ENCODE peak calls at places on chromosomes 13 and 19, in six cellular contexts. One of them, this sample, is unnamed. For H3K4me1 and H3K9me3, the result is how much of the 10 kb centered on the place peaks cover.

GRCh38 chr13:21443171-21443570 is 15.9 kb downstream of the ZDHHC20 start:
- DNase-seq in effector memory CD4-positive, alpha-beta T cell: no peak
- DNase-seq in upper lobe of right lung: no peak
- DNase-seq in CD4-positive, CD25-positive, alpha-beta regulatory T cell: no peak
- DNase-seq in left ventricle myocardium inferior: no peak
- DNase-seq in uterus: no peak
- DNase-seq in this sample: no peak

GRCh38 chr19:49866933-49867782 is at the start of gene PNKP:
- DNase-seq in upper lobe of right lung: peak
- DNase-seq in left ventricle myocardium inferior: peak
- DNase-seq in CD4-positive, CD25-positive, alpha-beta regulatory T cell: peak
- DNase-seq in effector memory CD4-positive, alpha-beta T cell: peak
- DNase-seq in uterus: peak
- DNase-seq in this sample: peak

GRCh38 chr19:24166055-24166454 is 79.1 kb downstream of the ZNF254 start:
- DNase-seq in CD4-positive, CD25-positive, alpha-beta regulatory T cell: no peak
- DNase-seq in left ventricle myocardium inferior: no peak
- DNase-seq in upper lobe of right lung: no peak
- DNase-seq in uterus: no peak
- DNase-seq in effector memory CD4-positive, alpha-beta T cell: no peak
- DNase-seq in this sample: no peak

GRCh38 chr13:49303533-49304252 is 56.0 kb downstream of the CDADC1 start:
- DNase-seq in effector memory CD4-positive, alpha-beta T cell: no peak
- DNase-seq in uterus: no peak
- DNase-seq in left ventricle myocardium inferior: no peak
- DNase-seq in upper lobe of right lung: no peak
- DNase-seq in CD4-positive, CD25-positive, alpha-beta regulatory T cell: no peak
- DNase-seq in this sample: peak

GRCh38 chr19:4748589-4748988 is 24.9 kb upstream of the DPP9 start:
- DNase-seq in uterus: no peak
- DNase-seq in CD4-positive, CD25-positive, alpha-beta regulatory T cell: no peak
- DNase-seq in upper lobe of right lung: no peak
- DNase-seq in effector memory CD4-positive, alpha-beta T cell: no peak
- DNase-seq in left ventricle myocardium inferior: no peak
- DNase-seq in this sample: no peak

GRCh38 chr13:27379126-27379525 is 45.3 kb upstream of the GTF3A start:
- DNase-seq in upper lobe of right lung: no peak
- DNase-seq in effector memory CD4-positive, alpha-beta T cell: no peak
- DNase-seq in left ventricle myocardium inferior: no peak
- DNase-seq in uterus: no peak
- DNase-seq in CD4-positive, CD25-positive, alpha-beta regulatory T cell: no peak
- DNase-seq in this sample: no peak

GRCh38 chr19:47097396-47098217 is 16.0 kb downstream of the ZC3H4 start:
- DNase-seq in left ventricle myocardium inferior: peak
- DNase-seq in upper lobe of right lung: no peak
- DNase-seq in effector memory CD4-positive, alpha-beta T cell: no peak
- DNase-seq in uterus: no peak
- DNase-seq in CD4-positive, CD25-positive, alpha-beta regulatory T cell: no peak
- DNase-seq in this sample: peak

GRCh38 chr13:24254151-24254810 is 55.1 kb upstream of the C1QTNF9 start:
- DNase-seq in uterus: no peak
- DNase-seq in left ventricle myocardium inferior: no peak
- DNase-seq in upper lobe of right lung: peak
- DNase-seq in effector memory CD4-positive, alpha-beta T cell: peak
- DNase-seq in CD4-positive, CD25-positive, alpha-beta regulatory T cell: peak
- DNase-seq in this sample: no peak

GRCh38 chr13:77918391-77919261 is at the start of gene EDNRB:
- DNase-seq in effector memory CD4-positive, alpha-beta T cell: no peak
- DNase-seq in CD4-positive, CD25-positive, alpha-beta regulatory T cell: no peak
- DNase-seq in upper lobe of right lung: peak
- DNase-seq in uterus: peak
- DNase-seq in left ventricle myocardium inferior: peak
- DNase-seq in this sample: peak

GRCh38 chr13:31092631-31093030 is 69.1 kb downstream of the HSPH1 start:
- DNase-seq in uterus: no peak
- DNase-seq in upper lobe of right lung: no peak
- DNase-seq in CD4-positive, CD25-positive, alpha-beta regulatory T cell: no peak
- DNase-seq in effector memory CD4-positive, alpha-beta T cell: no peak
- DNase-seq in left ventricle myocardium inferior: no peak
- DNase-seq in this sample: no peak

GRCh38 chr19:58227964-58228583 is 640 bp upstream of the ZNF544 start:
- DNase-seq in left ventricle myocardium inferior: no peak
- DNase-seq in CD4-positive, CD25-positive, alpha-beta regulatory T cell: no peak
- DNase-seq in uterus: no peak
- DNase-seq in effector memory CD4-positive, alpha-beta T cell: no peak
- DNase-seq in upper lobe of right lung: no peak
- DNase-seq in this sample: no peak

GRCh38 chr13:62706035-62706434 is 1290.4 kb upstream of the PCDH20 start:
- DNase-seq in upper lobe of right lung: no peak
- DNase-seq in CD4-positive, CD25-positive, alpha-beta regulatory T cell: no peak
- DNase-seq in uterus: no peak
- DNase-seq in effector memory CD4-positive, alpha-beta T cell: no peak
- DNase-seq in left ventricle myocardium inferior: no peak
- DNase-seq in this sample: no peak

GRCh38 chr19:27754700-27755099 is 1458.3 kb downstream of the UQCRFS1 start:
- DNase-seq in uterus: no peak
- DNase-seq in left ventricle myocardium inferior: no peak
- DNase-seq in effector memory CD4-positive, alpha-beta T cell: no peak
- DNase-seq in CD4-positive, CD25-positive, alpha-beta regulatory T cell: no peak
- DNase-seq in upper lobe of right lung: no peak
- DNase-seq in this sample: no peak

GRCh38 chr13:19810996-19811881 is 28.5 kb upstream of the PSPC1 start:
- DNase-seq in uterus: no peak
- DNase-seq in effector memory CD4-positive, alpha-beta T cell: no peak
- DNase-seq in left ventricle myocardium inferior: no peak
- DNase-seq in upper lobe of right lung: peak
- DNase-seq in CD4-positive, CD25-positive, alpha-beta regulatory T cell: no peak
- DNase-seq in this sample: peak

GRCh38 chr19:54653181-54653809 is 9.5 kb upstream of the LILRB4 start:
- DNase-seq in uterus: no peak
- DNase-seq in effector memory CD4-positive, alpha-beta T cell: no peak
- DNase-seq in left ventricle myocardium inferior: no peak
- DNase-seq in upper lobe of right lung: no peak
- DNase-seq in CD4-positive, CD25-positive, alpha-beta regulatory T cell: no peak
- DNase-seq in this sample: no peak

GRCh38 chr13:54573186-54573585 is 1544.6 kb downstream of the OLFM4 start:
- DNase-seq in CD4-positive, CD25-positive, alpha-beta regulatory T cell: no peak
- DNase-seq in uterus: no peak
- DNase-seq in effector memory CD4-positive, alpha-beta T cell: no peak
- DNase-seq in upper lobe of right lung: no peak
- DNase-seq in left ventricle myocardium inferior: no peak
- DNase-seq in this sample: no peak

GRCh38 chr13:38872693-38873092 is 117.9 kb downstream of the STOML3 start:
- DNase-seq in CD4-positive, CD25-positive, alpha-beta regulatory T cell: no peak
- DNase-seq in upper lobe of right lung: no peak
- DNase-seq in effector memory CD4-positive, alpha-beta T cell: no peak
- DNase-seq in left ventricle myocardium inferior: no peak
- DNase-seq in uterus: peak
- DNase-seq in this sample: no peak

GRCh38 chr19:3969435-3970312 is 1.2 kb downstream of the DAPK3 start:
- DNase-seq in CD4-positive, CD25-positive, alpha-beta regulatory T cell: no peak
- DNase-seq in uterus: peak
- DNase-seq in upper lobe of right lung: no peak
- DNase-seq in left ventricle myocardium inferior: no peak
- DNase-seq in effector memory CD4-positive, alpha-beta T cell: no peak
- DNase-seq in this sample: no peak

GRCh38 chr19:38977445-38978314 is 2.1 kb upstream of the FBXO17 start:
- DNase-seq in CD4-positive, CD25-positive, alpha-beta regulatory T cell: no peak
- DNase-seq in upper lobe of right lung: no peak
- DNase-seq in effector memory CD4-positive, alpha-beta T cell: no peak
- DNase-seq in uterus: no peak
- DNase-seq in left ventricle myocardium inferior: no peak
- DNase-seq in this sample: no peak

GRCh38 chr13:21399741-21400140 is 59.4 kb downstream of the ZDHHC20 start:
- DNase-seq in uterus: no peak
- DNase-seq in effector memory CD4-positive, alpha-beta T cell: no peak
- DNase-seq in upper lobe of right lung: no peak
- DNase-seq in CD4-positive, CD25-positive, alpha-beta regulatory T cell: no peak
- DNase-seq in left ventricle myocardium inferior: no peak
- DNase-seq in this sample: no peak

GRCh38 chr19:33763661-33764343 is 32.9 kb upstream of the KCTD15 start:
- DNase-seq in upper lobe of right lung: no peak
- DNase-seq in CD4-positive, CD25-positive, alpha-beta regulatory T cell: no peak
- DNase-seq in uterus: no peak
- DNase-seq in effector memory CD4-positive, alpha-beta T cell: no peak
- DNase-seq in left ventricle myocardium inferior: peak
- DNase-seq in this sample: peak

DNA sequence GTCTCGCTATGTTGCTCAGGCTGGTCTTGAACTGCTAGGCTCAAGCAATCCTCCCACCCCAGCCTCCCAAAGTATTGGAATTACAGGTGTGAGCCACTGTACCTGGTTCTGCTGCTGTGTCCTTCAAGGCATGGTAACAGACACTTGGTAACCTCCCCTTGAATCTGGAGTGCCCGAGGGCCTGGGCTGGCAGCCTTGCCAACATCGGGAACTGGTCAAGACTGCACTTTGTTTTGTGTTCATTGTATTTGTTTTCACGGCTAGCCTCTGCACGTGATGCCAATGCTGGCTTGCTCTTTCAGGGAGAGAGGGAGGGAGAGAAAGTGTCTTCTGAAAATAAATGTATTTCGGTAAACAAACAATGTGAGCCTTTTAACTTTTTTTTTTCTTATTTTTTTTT is 12.0 kb downstream of the CERS4 start:
- DNase-seq in uterus: no peak
- DNase-seq in effector memory CD4-positive, alpha-beta T cell: no peak
- DNase-seq in CD4-positive, CD25-positive, alpha-beta regulatory T cell: no peak
- DNase-seq in left ventricle myocardium inferior: no peak
- DNase-seq in upper lobe of right lung: peak
- DNase-seq in this sample: no peak
- H3K27ac ChIP-seq in uterus: no peak
- H3K27ac ChIP-seq in effector memory CD4-positive, alpha-beta T cell: no peak
- H3K27ac ChIP-seq in CD4-positive, CD25-positive, alpha-beta regulatory T cell: no peak
- H3K27ac ChIP-seq in left ventricle myocardium inferior: no peak
- H3K27ac ChIP-seq in upper lobe of right lung: no peak
- H3K27ac ChIP-seq in this sample: no peak

GRCh38 chr19:41936961-41937360 is 8.7 kb upstream of the ERFL start:
- DNase-seq in CD4-positive, CD25-positive, alpha-beta regulatory T cell: no peak
- DNase-seq in upper lobe of right lung: no peak
- DNase-seq in uterus: no peak
- DNase-seq in left ventricle myocardium inferior: no peak
- DNase-seq in effector memory CD4-positive, alpha-beta T cell: no peak
- DNase-seq in this sample: peak

GRCh38 chr19:41934849-41935374 is 6.7 kb upstream of the ERFL start:
- DNase-seq in upper lobe of right lung: peak
- DNase-seq in effector memory CD4-positive, alpha-beta T cell: peak
- DNase-seq in CD4-positive, CD25-positive, alpha-beta regulatory T cell: peak
- DNase-seq in left ventricle myocardium inferior: peak
- DNase-seq in uterus: peak
- DNase-seq in this sample: peak

GRCh38 chr19:41937525-41937924 is 9.3 kb upstream of the ERFL start:
- DNase-seq in uterus: no peak
- DNase-seq in CD4-positive, CD25-positive, alpha-beta regulatory T cell: no peak
- DNase-seq in upper lobe of right lung: no peak
- DNase-seq in effector memory CD4-positive, alpha-beta T cell: no peak
- DNase-seq in left ventricle myocardium inferior: no peak
- DNase-seq in this sample: peak

GRCh38 chr19:41936416-41936850 is 8.2 kb upstream of the ERFL start:
- DNase-seq in uterus: no peak
- DNase-seq in upper lobe of right lung: no peak
- DNase-seq in CD4-positive, CD25-positive, alpha-beta regulatory T cell: no peak
- DNase-seq in left ventricle myocardium inferior: no peak
- DNase-seq in effector memory CD4-positive, alpha-beta T cell: no peak
- DNase-seq in this sample: no peak

GRCh38 chr19:41935781-41936415 is 7.6 kb upstream of the ERFL start:
- DNase-seq in left ventricle myocardium inferior: no peak
- DNase-seq in upper lobe of right lung: no peak
- DNase-seq in effector memory CD4-positive, alpha-beta T cell: no peak
- DNase-seq in uterus: no peak
- DNase-seq in CD4-positive, CD25-positive, alpha-beta regulatory T cell: no peak
- DNase-seq in this sample: peak
- H3K4me1 ChIP-seq in left ventricle myocardium inferior: under half
- H3K4me1 ChIP-seq in upper lobe of right lung: under half
- H3K4me1 ChIP-seq in effector memory CD4-positive, alpha-beta T cell: under half
- H3K4me1 ChIP-seq in uterus: under half
- H3K4me1 ChIP-seq in CD4-positive, CD25-positive, alpha-beta regulatory T cell: under half
- H3K4me1 ChIP-seq in this sample: under half

DNA sequence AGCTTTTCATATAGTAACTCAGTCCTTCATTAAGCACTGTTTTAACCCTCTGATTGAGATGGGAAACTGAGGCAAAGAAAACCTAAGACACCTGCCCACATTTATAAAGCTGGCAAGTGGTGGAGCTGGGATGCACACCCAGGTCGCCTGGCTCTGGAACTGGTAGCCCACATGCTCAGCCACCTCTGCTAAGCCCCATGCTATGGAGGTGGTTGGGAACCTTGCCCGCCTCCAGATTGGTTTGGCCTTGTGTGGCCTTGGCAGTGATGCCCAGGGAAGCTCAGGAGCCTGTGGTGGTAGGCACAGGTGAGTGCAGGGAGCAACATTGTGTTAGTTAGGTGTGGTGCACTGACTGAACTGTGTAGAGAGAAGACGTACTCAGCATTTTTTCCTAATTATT is 370.2 kb downstream of the MTUS2 start:
- DNase-seq in effector memory CD4-positive, alpha-beta T cell: no peak
- DNase-seq in upper lobe of right lung: no peak
- DNase-seq in CD4-positive, CD25-positive, alpha-beta regulatory T cell: no peak
- DNase-seq in left ventricle myocardium inferior: no peak
- DNase-seq in uterus: no peak
- DNase-seq in this sample: peak
- H3K9me3 ChIP-seq in effector memory CD4-positive, alpha-beta T cell: under half
- H3K9me3 ChIP-seq in upper lobe of right lung: under half
- H3K9me3 ChIP-seq in CD4-positive, CD25-positive, alpha-beta regulatory T cell: under half
- H3K9me3 ChIP-seq in left ventricle myocardium inferior: under half
- H3K9me3 ChIP-seq in uterus: under half
- H3K9me3 ChIP-seq in this sample: under half

DNA sequence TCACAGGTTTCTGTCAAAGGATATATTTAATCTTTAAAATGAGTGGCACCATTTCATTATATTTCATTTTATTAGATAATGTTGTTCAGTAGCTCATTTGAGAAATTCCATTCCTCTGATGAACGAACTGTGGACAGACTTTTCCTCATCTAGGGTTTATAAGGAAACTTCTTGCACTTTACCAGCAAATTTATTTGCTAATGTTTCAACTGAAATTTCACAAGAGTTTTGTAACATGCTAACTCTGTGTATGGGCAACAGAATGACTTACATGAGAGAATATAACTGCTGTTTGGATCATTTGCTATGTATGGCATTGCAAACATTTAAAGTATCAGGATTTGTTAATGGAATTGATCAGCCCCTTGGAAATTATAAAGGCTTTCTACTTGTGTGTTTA is 3.7 kb upstream of the IRS2 start:
- DNase-seq in CD4-positive, CD25-positive, alpha-beta regulatory T cell: no peak
- DNase-seq in upper lobe of right lung: no peak
- DNase-seq in uterus: no peak
- DNase-seq in effector memory CD4-positive, alpha-beta T cell: no peak
- DNase-seq in left ventricle myocardium inferior: no peak
- DNase-seq in this sample: no peak
- H3K27ac ChIP-seq in CD4-positive, CD25-positive, alpha-beta regulatory T cell: no peak
- H3K27ac ChIP-seq in upper lobe of right lung: no peak
- H3K27ac ChIP-seq in uterus: no peak
- H3K27ac ChIP-seq in effector memory CD4-positive, alpha-beta T cell: no peak
- H3K27ac ChIP-seq in left ventricle myocardium inferior: no peak
- H3K27ac ChIP-seq in this sample: peak

GRCh38 chr19:16590876-16591802 is 18.9 kb upstream of the SLC35E1 start:
- DNase-seq in left ventricle myocardium inferior: no peak
- DNase-seq in CD4-positive, CD25-positive, alpha-beta regulatory T cell: no peak
- DNase-seq in upper lobe of right lung: no peak
- DNase-seq in uterus: no peak
- DNase-seq in effector memory CD4-positive, alpha-beta T cell: no peak
- DNase-seq in this sample: no peak
- H3K4me1 ChIP-seq in left ventricle myocardium inferior: half or more
- H3K4me1 ChIP-seq in CD4-positive, CD25-positive, alpha-beta regulatory T cell: half or more
- H3K4me1 ChIP-seq in upper lobe of right lung: half or more
- H3K4me1 ChIP-seq in uterus: under half
- H3K4me1 ChIP-seq in effector memory CD4-positive, alpha-beta T cell: half or more
- H3K4me1 ChIP-seq in this sample: half or more

GRCh38 chr19:43839139-43839538 is 12.0 kb downstream of the ZNF283 start:
- DNase-seq in CD4-positive, CD25-positive, alpha-beta regulatory T cell: no peak
- DNase-seq in upper lobe of right lung: no peak
- DNase-seq in uterus: no peak
- DNase-seq in left ventricle myocardium inferior: no peak
- DNase-seq in effector memory CD4-positive, alpha-beta T cell: no peak
- DNase-seq in this sample: no peak
- H3K9me3 ChIP-seq in CD4-positive, CD25-positive, alpha-beta regulatory T cell: half or more
- H3K9me3 ChIP-seq in upper lobe of right lung: half or more
- H3K9me3 ChIP-seq in uterus: half or more
- H3K9me3 ChIP-seq in left ventricle myocardium inferior: half or more
- H3K9me3 ChIP-seq in effector memory CD4-positive, alpha-beta T cell: under half
- H3K9me3 ChIP-seq in this sample: half or more

This sample was measured in spleen.